ENCODE peak calls at places on chromosomes 2 and 18, in nine cellular contexts. One of them, this sample, is unnamed.

GRCh38 chr2:189522435-189523151 is 58.0 kb downstream of the SLC40A1 start:
- DNase-seq in vagina: no peak
- DNase-seq in WTC11: no peak
- DNase-seq in adrenal gland: no peak
- DNase-seq in HepG2: peak
- DNase-seq in coronary artery: no peak
- DNase-seq in esophagus squamous epithelium: no peak
- DNase-seq in transverse colon: peak
- DNase-seq in cardiac fibroblast: no peak
- DNase-seq in this sample: no peak

GRCh38 chr2:217851191-217852020 is 151.4 kb downstream of the TNS1 start:
- DNase-seq in WTC11: no peak
- DNase-seq in adrenal gland: peak
- DNase-seq in vagina: no peak
- DNase-seq in cardiac fibroblast: peak
- DNase-seq in HepG2: no peak
- DNase-seq in coronary artery: no peak
- DNase-seq in esophagus squamous epithelium: no peak
- DNase-seq in transverse colon: peak
- DNase-seq in this sample: no peak

GRCh38 chr2:177295479-177295878 is 31.0 kb upstream of the NFE2L2 start:
- DNase-seq in coronary artery: no peak
- DNase-seq in cardiac fibroblast: peak
- DNase-seq in esophagus squamous epithelium: no peak
- DNase-seq in adrenal gland: no peak
- DNase-seq in WTC11: no peak
- DNase-seq in transverse colon: no peak
- DNase-seq in vagina: no peak
- DNase-seq in HepG2: no peak
- DNase-seq in this sample: no peak

GRCh38 chr18:7164610-7165009 is 47.0 kb upstream of the LAMA1 start:
- DNase-seq in cardiac fibroblast: peak
- DNase-seq in WTC11: no peak
- DNase-seq in adrenal gland: no peak
- DNase-seq in transverse colon: no peak
- DNase-seq in vagina: no peak
- DNase-seq in esophagus squamous epithelium: no peak
- DNase-seq in coronary artery: no peak
- DNase-seq in HepG2: no peak
- DNase-seq in this sample: no peak

GRCh38 chr18:78974115-78974740 is 5.4 kb upstream of the SALL3 start:
- DNase-seq in esophagus squamous epithelium: no peak
- DNase-seq in vagina: peak
- DNase-seq in WTC11: peak
- DNase-seq in coronary artery: no peak
- DNase-seq in adrenal gland: no peak
- DNase-seq in transverse colon: no peak
- DNase-seq in cardiac fibroblast: no peak
- DNase-seq in HepG2: no peak
- DNase-seq in this sample: no peak

GRCh38 chr2:36549063-36549662 is 48.8 kb downstream of the FEZ2 start:
- DNase-seq in cardiac fibroblast: peak
- DNase-seq in WTC11: no peak
- DNase-seq in esophagus squamous epithelium: no peak
- DNase-seq in adrenal gland: no peak
- DNase-seq in coronary artery: no peak
- DNase-seq in HepG2: no peak
- DNase-seq in vagina: no peak
- DNase-seq in transverse colon: no peak
- DNase-seq in this sample: no peak

GRCh38 chr2:64609229-64609994 is 44.3 kb downstream of the SERTAD2 start:
- DNase-seq in vagina: no peak
- DNase-seq in cardiac fibroblast: peak
- DNase-seq in transverse colon: peak
- DNase-seq in adrenal gland: peak
- DNase-seq in WTC11: peak
- DNase-seq in coronary artery: peak
- DNase-seq in esophagus squamous epithelium: no peak
- DNase-seq in HepG2: no peak
- DNase-seq in this sample: no peak

GRCh38 chr2:8453904-8454302 is 228.0 kb upstream of the ID2 start:
- DNase-seq in esophagus squamous epithelium: no peak
- DNase-seq in coronary artery: peak
- DNase-seq in WTC11: no peak
- DNase-seq in cardiac fibroblast: no peak
- DNase-seq in transverse colon: no peak
- DNase-seq in adrenal gland: no peak
- DNase-seq in HepG2: no peak
- DNase-seq in vagina: no peak
- DNase-seq in this sample: no peak

GRCh38 chr2:196336715-196337617 is 165.6 kb upstream of the STK17B start:
- DNase-seq in esophagus squamous epithelium: no peak
- DNase-seq in vagina: no peak
- DNase-seq in coronary artery: no peak
- DNase-seq in adrenal gland: peak
- DNase-seq in transverse colon: peak
- DNase-seq in WTC11: no peak
- DNase-seq in cardiac fibroblast: peak
- DNase-seq in HepG2: peak
- DNase-seq in this sample: no peak

GRCh38 chr2:29335391-29335790 is 220.2 kb downstream of the CLIP4 start:
- DNase-seq in HepG2: no peak
- DNase-seq in esophagus squamous epithelium: no peak
- DNase-seq in adrenal gland: no peak
- DNase-seq in vagina: no peak
- DNase-seq in coronary artery: no peak
- DNase-seq in WTC11: no peak
- DNase-seq in transverse colon: no peak
- DNase-seq in cardiac fibroblast: no peak
- DNase-seq in this sample: no peak

GRCh38 chr2:172655091-172655837 is 80.4 kb upstream of the RAPGEF4 start:
- DNase-seq in adrenal gland: no peak
- DNase-seq in WTC11: no peak
- DNase-seq in vagina: no peak
- DNase-seq in cardiac fibroblast: peak
- DNase-seq in coronary artery: no peak
- DNase-seq in esophagus squamous epithelium: no peak
- DNase-seq in HepG2: no peak
- DNase-seq in transverse colon: no peak
- DNase-seq in this sample: peak

GRCh38 chr18:55457028-55457427 is 131.0 kb downstream of the TCF4 start:
- DNase-seq in esophagus squamous epithelium: no peak
- DNase-seq in coronary artery: no peak
- DNase-seq in adrenal gland: no peak
- DNase-seq in transverse colon: no peak
- DNase-seq in HepG2: no peak
- DNase-seq in WTC11: no peak
- DNase-seq in vagina: no peak
- DNase-seq in cardiac fibroblast: no peak
- DNase-seq in this sample: no peak

GRCh38 chr2:101745711-101746694 is 48.5 kb downstream of the MAP4K4 start:
- DNase-seq in vagina: no peak
- DNase-seq in coronary artery: no peak
- DNase-seq in WTC11: no peak
- DNase-seq in HepG2: peak
- DNase-seq in adrenal gland: no peak
- DNase-seq in transverse colon: no peak
- DNase-seq in cardiac fibroblast: peak
- DNase-seq in esophagus squamous epithelium: no peak
- DNase-seq in this sample: no peak

GRCh38 chr2:170248574-170249393 is 70.8 kb downstream of the MYO3B start:
- DNase-seq in esophagus squamous epithelium: no peak
- DNase-seq in transverse colon: no peak
- DNase-seq in WTC11: no peak
- DNase-seq in coronary artery: no peak
- DNase-seq in adrenal gland: no peak
- DNase-seq in cardiac fibroblast: no peak
- DNase-seq in HepG2: no peak
- DNase-seq in vagina: no peak
- DNase-seq in this sample: no peak

GRCh38 chr2:217878865-217879595 is 123.8 kb downstream of the TNS1 start:
- DNase-seq in HepG2: no peak
- DNase-seq in esophagus squamous epithelium: no peak
- DNase-seq in adrenal gland: no peak
- DNase-seq in cardiac fibroblast: no peak
- DNase-seq in coronary artery: no peak
- DNase-seq in WTC11: no peak
- DNase-seq in vagina: no peak
- DNase-seq in transverse colon: no peak
- DNase-seq in this sample: no peak

GRCh38 chr2:173214213-173214612 is 138.6 kb downstream of the MAP3K20 start:
- DNase-seq in cardiac fibroblast: peak
- DNase-seq in vagina: no peak
- DNase-seq in adrenal gland: no peak
- DNase-seq in transverse colon: no peak
- DNase-seq in WTC11: no peak
- DNase-seq in esophagus squamous epithelium: no peak
- DNase-seq in HepG2: no peak
- DNase-seq in coronary artery: no peak
- DNase-seq in this sample: no peak

GRCh38 chr2:8315766-8316165 is 366.1 kb upstream of the ID2 start:
- DNase-seq in adrenal gland: peak
- DNase-seq in cardiac fibroblast: no peak
- DNase-seq in vagina: peak
- DNase-seq in transverse colon: no peak
- DNase-seq in HepG2: no peak
- DNase-seq in WTC11: peak
- DNase-seq in coronary artery: no peak
- DNase-seq in esophagus squamous epithelium: no peak
- DNase-seq in this sample: no peak

GRCh38 chr18:12819330-12819729 is 64.7 kb downstream of the PTPN2 start:
- DNase-seq in WTC11: no peak
- DNase-seq in adrenal gland: no peak
- DNase-seq in cardiac fibroblast: no peak
- DNase-seq in vagina: no peak
- DNase-seq in transverse colon: no peak
- DNase-seq in coronary artery: no peak
- DNase-seq in esophagus squamous epithelium: no peak
- DNase-seq in HepG2: no peak
- DNase-seq in this sample: no peak

GRCh38 chr2:109719871-109720270 is 74.2 kb upstream of the RGPD5 start:
- DNase-seq in adrenal gland: no peak
- DNase-seq in WTC11: no peak
- DNase-seq in cardiac fibroblast: no peak
- DNase-seq in transverse colon: no peak
- DNase-seq in coronary artery: no peak
- DNase-seq in HepG2: no peak
- DNase-seq in esophagus squamous epithelium: no peak
- DNase-seq in vagina: peak
- DNase-seq in this sample: no peak

GRCh38 chr18:24446953-24447537 is 13.4 kb upstream of the HRH4 start:
- DNase-seq in coronary artery: no peak
- DNase-seq in HepG2: no peak
- DNase-seq in adrenal gland: no peak
- DNase-seq in esophagus squamous epithelium: no peak
- DNase-seq in WTC11: no peak
- DNase-seq in vagina: no peak
- DNase-seq in transverse colon: no peak
- DNase-seq in cardiac fibroblast: peak
- DNase-seq in this sample: no peak
- TF ChIP-seq CTCF in coronary artery: no peak
- TF ChIP-seq CTCF in HepG2: no peak
- TF ChIP-seq CTCF in adrenal gland: no peak
- TF ChIP-seq CTCF in esophagus squamous epithelium: no peak
- TF ChIP-seq CTCF in WTC11: no peak
- TF ChIP-seq CTCF in vagina: no peak
- TF ChIP-seq CTCF in transverse colon: no peak
- TF ChIP-seq CTCF in cardiac fibroblast: no peak
- TF ChIP-seq CTCF in this sample: peak

DNA sequence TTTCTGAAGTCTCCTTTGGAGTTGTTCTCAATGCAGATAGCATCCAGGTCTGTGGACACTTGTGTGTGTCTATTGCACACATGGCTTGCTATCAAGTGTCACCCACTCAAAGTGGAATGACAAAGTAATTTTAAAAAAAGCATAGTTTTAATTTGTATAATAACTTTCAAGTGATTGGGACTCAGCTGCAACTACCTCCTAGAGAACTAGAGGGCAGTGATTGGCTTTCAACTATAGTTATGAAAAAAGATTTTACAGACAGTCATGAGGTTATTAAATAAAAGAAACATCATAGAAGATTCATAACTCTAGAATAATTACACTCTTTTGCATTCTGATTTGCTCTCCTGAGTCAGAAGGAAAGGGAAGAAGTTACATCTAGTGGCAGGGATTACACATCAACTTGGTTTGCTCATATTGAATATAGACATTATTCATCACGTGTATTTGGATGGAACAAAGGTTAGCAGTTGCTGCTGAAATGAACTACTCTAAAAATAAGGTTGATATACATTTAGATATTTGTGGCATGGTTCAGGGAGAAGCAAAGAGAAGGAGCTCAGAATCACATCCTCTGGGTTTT is 4.7 kb downstream of the GPR39 start:
- DNase-seq in adrenal gland: no peak
- DNase-seq in cardiac fibroblast: peak
- DNase-seq in coronary artery: no peak
- DNase-seq in HepG2: no peak
- DNase-seq in vagina: no peak
- DNase-seq in WTC11: no peak
- DNase-seq in esophagus squamous epithelium: no peak
- DNase-seq in transverse colon: no peak
- DNase-seq in this sample: no peak
- TF ChIP-seq CTCF in adrenal gland: no peak
- TF ChIP-seq CTCF in cardiac fibroblast: peak
- TF ChIP-seq CTCF in coronary artery: no peak
- TF ChIP-seq CTCF in HepG2: no peak
- TF ChIP-seq CTCF in vagina: no peak
- TF ChIP-seq CTCF in WTC11: no peak
- TF ChIP-seq CTCF in esophagus squamous epithelium: no peak
- TF ChIP-seq CTCF in transverse colon: no peak
- TF ChIP-seq CTCF in this sample: no peak

GRCh38 chr2:167292430-167293171 is 404.3 kb downstream of the XIRP2 start:
- DNase-seq in WTC11: peak
- DNase-seq in HepG2: peak
- DNase-seq in cardiac fibroblast: peak
- DNase-seq in esophagus squamous epithelium: no peak
- DNase-seq in coronary artery: peak
- DNase-seq in transverse colon: peak
- DNase-seq in adrenal gland: peak
- DNase-seq in vagina: no peak
- DNase-seq in this sample: peak
- TF ChIP-seq CTCF in WTC11: no peak
- TF ChIP-seq CTCF in HepG2: peak
- TF ChIP-seq CTCF in cardiac fibroblast: peak
- TF ChIP-seq CTCF in esophagus squamous epithelium: no peak
- TF ChIP-seq CTCF in coronary artery: no peak
- TF ChIP-seq CTCF in transverse colon: peak
- TF ChIP-seq CTCF in adrenal gland: no peak
- TF ChIP-seq CTCF in vagina: no peak
- TF ChIP-seq CTCF in this sample: peak

DNA sequence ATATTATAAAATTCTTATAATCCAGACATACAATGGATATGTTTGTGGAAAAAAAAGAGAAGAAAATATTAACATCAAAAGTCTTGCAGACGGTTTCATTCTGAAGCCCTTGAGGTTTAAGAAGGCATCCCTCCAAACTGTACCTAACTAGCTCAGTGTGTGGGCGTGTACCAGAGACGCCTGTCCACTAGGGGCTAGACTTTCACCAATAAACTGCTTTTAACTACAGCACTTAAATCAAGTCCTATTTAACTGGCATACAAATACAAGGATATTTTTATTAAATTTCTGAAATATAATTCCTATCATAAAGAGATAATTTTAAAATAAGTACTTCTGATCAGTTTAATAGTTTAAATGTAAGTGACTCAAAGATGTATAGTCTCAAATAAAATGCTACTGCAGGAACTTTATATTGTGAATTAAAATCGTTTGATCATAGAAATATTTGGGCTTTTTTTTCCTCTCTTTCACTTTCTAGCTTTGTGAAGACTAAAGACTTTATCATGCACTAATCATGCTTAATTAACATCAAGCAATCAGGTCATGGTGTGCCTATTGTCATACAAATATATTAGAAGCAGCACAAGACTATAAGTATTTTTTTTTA is 437.7 kb downstream of the SATB2 start:
- DNase-seq in transverse colon: no peak
- DNase-seq in WTC11: peak
- DNase-seq in coronary artery: no peak
- DNase-seq in vagina: no peak
- DNase-seq in HepG2: peak
- DNase-seq in adrenal gland: peak
- DNase-seq in cardiac fibroblast: peak
- DNase-seq in esophagus squamous epithelium: no peak
- DNase-seq in this sample: peak
- TF ChIP-seq CTCF in transverse colon: peak
- TF ChIP-seq CTCF in WTC11: peak
- TF ChIP-seq CTCF in coronary artery: no peak
- TF ChIP-seq CTCF in vagina: peak
- TF ChIP-seq CTCF in HepG2: peak
- TF ChIP-seq CTCF in adrenal gland: no peak
- TF ChIP-seq CTCF in cardiac fibroblast: peak
- TF ChIP-seq CTCF in esophagus squamous epithelium: no peak
- TF ChIP-seq CTCF in this sample: peak